ENCODE peak calls at places on chromosomes 16 and 17, in seven cellular contexts. H is AML-193; V is tibial nerve; Q is NCI-H2081 treated with DMSO at 0.1 percent for 48 hours; P is fibroblast of the conjunctiva; T is heart right ventricle; N is stimulated activated naive CD8-positive, alpha-beta T cell treated with anti-CD3 and anti-CD28 coated beads, Interleukin-15, amount 100 ng/mL, for 72 hours. I is an unnamed sample.

GRCh38 chr16:74735554-74735953 is 34.9 kb upstream of the MLKL start:
- DNase-seq in H (no peak), V (no peak), Q (no peak), P (no peak), T (no peak), N (no peak), I (no peak)

GRCh38 chr16:63289834-63290460 is 1253.7 kb upstream of the CDH8 start:
- DNase-seq in H (peak; percentile 18), V (no peak), Q (peak; percentile 1), P (peak; percentile 1), T (peak; percentile 22), N (peak; percentile 1), I (no peak)

GRCh38 chr17:44216674-44217073 is 2.8 kb downstream of the UBTF start:
- DNase-seq in H (no peak), V (no peak), Q (no peak), P (no peak), T (no peak), N (no peak), I (no peak)

GRCh38 chr17:48100160-48100559 is 1.1 kb downstream of the CBX1 start:
- DNase-seq in H (no peak), V (no peak), Q (no peak), P (no peak), T (no peak), N (no peak), I (no peak)

GRCh38 chr16:10978124-10978523 is 33.8 kb downstream of the CLEC16A start:
- DNase-seq in H (no peak), V (no peak), Q (no peak), P (no peak), T (no peak), N (no peak), I (no peak)

GRCh38 chr17:3475812-3476686 is at the start of gene ASPA:
- DNase-seq in H (no peak), V (no peak), Q (no peak), P (peak; percentile 12), T (no peak), N (no peak), I (no peak)

GRCh38 chr16:84611041-84611440 is 6.8 kb downstream of the COTL1 start:
- DNase-seq in H (no peak), V (no peak), Q (no peak), P (no peak), T (no peak), N (no peak), I (no peak)

GRCh38 chr17:7356072-7356549 is 1.2 kb downstream of the TMEM95 start:
- DNase-seq in H (peak; percentile 30), V (peak; percentile 58), Q (no peak), P (no peak), T (peak; percentile 77), N (peak; percentile 86), I (peak; percentile 87)

GRCh38 chr17:70172921-70173320 is 3.6 kb downstream of the KCNJ2 start:
- DNase-seq in H (peak; percentile 30), V (no peak), Q (no peak), P (no peak), T (no peak), N (no peak), I (no peak)

GRCh38 chr16:49599281-49599680 is 225.7 kb downstream of the C16orf78 start:
- DNase-seq in H (no peak), V (no peak), Q (no peak), P (no peak), T (no peak), N (no peak), I (no peak)

GRCh38 chr17:78995022-78995760 is 14.4 kb downstream of the CANT1 start:
- DNase-seq in H (no peak), V (no peak), Q (no peak), P (no peak), T (no peak), N (no peak), I (no peak)

GRCh38 chr17:64773386-64773835 is 111.3 kb upstream of the SMURF2 start:
- DNase-seq in H (no peak), V (no peak), Q (no peak), P (no peak), T (no peak), N (no peak), I (no peak)

GRCh38 chr16:31090540-31090939 is 1.8 kb upstream of the PRSS53 start:
- DNase-seq in H (no peak), V (no peak), Q (no peak), P (no peak), T (no peak), N (no peak), I (no peak)

GRCh38 chr17:27578718-27579085 is 52.3 kb upstream of the LGALS9 start:
- DNase-seq in H (no peak), V (no peak), Q (no peak), P (no peak), T (no peak), N (peak; percentile 73), I (peak; percentile 75)

GRCh38 chr17:4626734-4627256 is 14.7 kb downstream of the ALOX15 start:
- DNase-seq in H (no peak), V (no peak), Q (no peak), P (no peak), T (no peak), N (no peak), I (no peak)

GRCh38 chr16:88681709-88682451 is 4.4 kb downstream of the SNAI3 start:
- DNase-seq in H (peak; percentile 84), V (no peak), Q (no peak), P (no peak), T (no peak), N (peak; percentile 57), I (peak; percentile 75)

GRCh38 chr16:75087040-75087979 is 29.3 kb downstream of the LDHD start:
- DNase-seq in H (peak; percentile 25), V (no peak), Q (peak; percentile 18), P (peak; percentile 10), T (peak; percentile 69), N (no peak), I (no peak)

GRCh38 chr16:19331794-19332193 is 46.3 kb downstream of the CLEC19A start:
- DNase-seq in H (no peak), V (no peak), Q (no peak), P (no peak), T (no peak), N (no peak), I (no peak)

GRCh38 chr17:5703736-5704135 is 119.4 kb upstream of the NLRP1 start:
- DNase-seq in H (no peak), V (no peak), Q (no peak), P (no peak), T (no peak), N (no peak), I (no peak)

GRCh38 chr17:16886655-16887322 is 85.1 kb downstream of the TNFRSF13B start:
- DNase-seq in H (no peak), V (no peak), Q (no peak), P (no peak), T (no peak), N (no peak), I (no peak)

GRCh38 chr17:6244253-6244652 is 174.1 kb downstream of the WSCD1 start:
- DNase-seq in H (no peak), V (no peak), Q (no peak), P (no peak), T (no peak), N (no peak), I (no peak)

GRCh38 chr17:42408076-42408475 is 15.0 kb downstream of the CAVIN1 start:
- DNase-seq in H (no peak), V (no peak), Q (no peak), P (no peak), T (peak; percentile 77), N (no peak), I (no peak)

GRCh38 chr17:46770818-46771600 is 47.5 kb downstream of the WNT3 start:
- DNase-seq in H (peak; percentile 36), V (no peak), Q (no peak), P (no peak), T (no peak), N (peak; percentile 42), I (peak; percentile 59)

GRCh38 chr17:19386974-19387920 is at the start of gene MFAP4:
- DNase-seq in H (no peak), V (peak; percentile 56), Q (no peak), P (peak; percentile 96), T (peak; percentile 64), N (no peak), I (no peak)